ENCODE peak calls at places on chromosomes 3 and 15, in nine cellular contexts. A is stromal cell of bone marrow, P is left cardiac atrium, L is NCI-H1436, F is iPS-NIHi11, Z is esophagus squamous epithelium, T is T47D, J is G401, Q is progenitor cell of endocrine pancreas. E is an unnamed sample.

GRCh38 chr3:48406443-48407431 is 23.1 kb downstream of the PLXNB1 start:
- DNase-seq in A (no peak), P (no peak), L (no peak), F (no peak), Z (no peak), T (no peak), J (no peak), Q (peak), E (no peak)

GRCh38 chr15:49737138-49737537 is 116.3 kb downstream of the DTWD1 start:
- DNase-seq in A (no peak), P (no peak), L (no peak), F (no peak), Z (no peak), T (no peak), J (no peak), Q (no peak), E (no peak)

GRCh38 chr3:135229018-135229495 is 434.0 kb downstream of the EPHB1 start:
- DNase-seq in A (no peak), P (peak), L (peak), F (peak), Z (no peak), T (no peak), J (peak), Q (no peak), E (no peak)

GRCh38 chr3:127760361-127760760 is 62.0 kb downstream of the MGLL start:
- DNase-seq in A (no peak), P (peak), L (no peak), F (no peak), Z (no peak), T (no peak), J (peak), Q (no peak), E (no peak)

GRCh38 chr3:175258763-175259162 is 399.6 kb downstream of the NAALADL2 start:
- DNase-seq in A (no peak), P (no peak), L (no peak), F (no peak), Z (no peak), T (no peak), J (no peak), Q (no peak), E (peak)

GRCh38 chr3:56958879-56959607 is 101.4 kb upstream of the SPATA12 start:
- DNase-seq in A (no peak), P (no peak), L (no peak), F (no peak), Z (no peak), T (no peak), J (no peak), Q (no peak), E (no peak)

GRCh38 chr3:66722675-66723074 is 221.9 kb upstream of the LRIG1 start:
- DNase-seq in A (peak), P (peak), L (no peak), F (peak), Z (no peak), T (no peak), J (no peak), Q (no peak), E (peak)

GRCh38 chr15:87033056-87033455 is 953.4 kb downstream of the AGBL1 start:
- DNase-seq in A (peak), P (no peak), L (no peak), F (no peak), Z (no peak), T (no peak), J (peak), Q (no peak), E (no peak)

GRCh38 chr3:41364736-41365135 is 165.4 kb downstream of the CTNNB1 start:
- DNase-seq in A (no peak), P (no peak), L (no peak), F (no peak), Z (no peak), T (no peak), J (peak), Q (no peak), E (peak)

GRCh38 chr15:78567541-78567940 is 2.2 kb downstream of the CHRNA5 start:
- DNase-seq in A (no peak), P (no peak), L (no peak), F (no peak), Z (no peak), T (no peak), J (no peak), Q (no peak), E (no peak)

GRCh38 chr3:184289426-184289938 is 9.6 kb upstream of the PSMD2 start:
- DNase-seq in A (no peak), P (peak), L (peak), F (peak), Z (no peak), T (peak), J (peak), Q (peak), E (peak)

GRCh38 chr15:65396283-65396964 is 18.6 kb upstream of the IGDCC3 start:
- DNase-seq in A (no peak), P (no peak), L (no peak), F (no peak), Z (no peak), T (no peak), J (no peak), Q (no peak), E (no peak)

GRCh38 chr15:99749386-99749785 is 16.1 kb upstream of the LYSMD4 start:
- DNase-seq in A (no peak), P (peak), L (no peak), F (no peak), Z (no peak), T (no peak), J (no peak), Q (no peak), E (no peak)

GRCh38 chr3:113685956-113686721 is 10.3 kb downstream of the USF3 start:
- DNase-seq in A (no peak), P (no peak), L (no peak), F (no peak), Z (no peak), T (no peak), J (no peak), Q (no peak), E (peak)

GRCh38 chr15:69591905-69592508 is 139.4 kb downstream of the RPLP1 start:
- DNase-seq in A (no peak), P (no peak), L (peak), F (no peak), Z (no peak), T (no peak), J (no peak), Q (no peak), E (no peak)

GRCh38 chr3:133487920-133488540 is 85.5 kb upstream of the CDV3 start:
- DNase-seq in A (no peak), P (no peak), L (no peak), F (peak), Z (no peak), T (no peak), J (no peak), Q (no peak), E (no peak)

GRCh38 chr3:43296565-43296964 is 10.2 kb downstream of the SNRK start:
- DNase-seq in A (no peak), P (no peak), L (no peak), F (no peak), Z (no peak), T (no peak), J (no peak), Q (no peak), E (no peak)

GRCh38 chr15:80777137-80777536 is 2.0 kb upstream of the CEMIP start:
- DNase-seq in A (peak), P (peak), L (no peak), F (no peak), Z (no peak), T (no peak), J (no peak), Q (no peak), E (peak)

GRCh38 chr3:1214928-1215327 is 122.1 kb downstream of the CNTN6 start:
- DNase-seq in A (no peak), P (no peak), L (no peak), F (no peak), Z (no peak), T (no peak), J (no peak), Q (no peak), E (peak)

E was measured in astrocyte.